ENCODE peak calls at places on chromosome 13, in four cellular contexts. M, O, H and F are unnamed samples.
A peak's percentile ranks its signal among the peaks of the same experiment; 100 is the strongest.

GRCh38 chr13:42101821-42102580 is 53.6 kb downstream of the DGKH start:
- DNase-seq in H (no peak), M (no peak), O (no peak), F (no peak)

GRCh38 chr13:110528371-110528770 is 33.2 kb downstream of the RAB20 start:
- DNase-seq in O (peak; percentile 55), M (no peak), H (no peak), F (peak; percentile 57)

GRCh38 chr13:79246575-79246949 is 159.5 kb downstream of the RBM26 start:
- DNase-seq in H (no peak), O (no peak), M (no peak), F (no peak)

GRCh38 chr13:113904411-113904810 is 40.5 kb upstream of the GAS6 start:
- DNase-seq in H (no peak), M (peak; percentile 75), O (peak; percentile 46), F (peak; percentile 72)

GRCh38 chr13:110944121-110944967 is 29.5 kb upstream of the ANKRD10 start:
- DNase-seq in H (no peak), M (peak; percentile 72), O (peak; percentile 49), F (peak; percentile 72)

GRCh38 chr13:44092053-44092452 is 212.3 kb downstream of the LACC1 start:
- DNase-seq in M (no peak), O (no peak), H (no peak), F (no peak)

GRCh38 chr13:96492758-96493157 is 402.9 kb downstream of the HS6ST3 start:
- DNase-seq in O (no peak), M (no peak), H (no peak), F (no peak)

GRCh38 chr13:46521921-46522691 is 30.9 kb upstream of the LRCH1 start:
- DNase-seq in M (no peak), O (no peak), H (no peak), F (no peak)

GRCh38 chr13:113547248-113547971 is 37.1 kb upstream of the TFDP1 start:
- DNase-seq in O (peak; percentile 17), H (no peak), M (no peak), F (no peak)

GRCh38 chr13:76769238-76769859 is 116.9 kb downstream of the KCTD12 start:
- DNase-seq in M (no peak), O (no peak), H (no peak), F (no peak)

GRCh38 chr13:77056382-77056781 is 29.4 kb upstream of the FBXL3 start:
- DNase-seq in M (no peak), H (no peak), O (no peak), F (no peak)

GRCh38 chr13:45242070-45242469 is 41.2 kb upstream of the KCTD4 start:
- DNase-seq in H (no peak), M (no peak), O (no peak), F (no peak)

GRCh38 chr13:52926971-52927370 is 78.5 kb upstream of the PCDH8 start:
- DNase-seq in H (no peak), O (no peak), M (no peak), F (no peak)

GRCh38 chr13:39452834-39453233 is 150.2 kb downstream of the LHFPL6 start:
- DNase-seq in O (no peak), H (no peak), M (no peak), F (no peak)

GRCh38 chr13:45340422-45341033 is 455 bp downstream of the TPT1 start:
- DNase-seq in H (peak; percentile 67), M (peak; percentile 94), O (peak; percentile 95), F (peak; percentile 95)

GRCh38 chr13:87147076-87147475 is 524.1 kb upstream of the SLITRK5 start:
- DNase-seq in M (no peak), O (no peak), H (no peak), F (no peak)

GRCh38 chr13:89930861-89931260 is 1416.6 kb upstream of the MIR17HG start:
- DNase-seq in M (no peak), H (no peak), O (no peak), F (peak; percentile 41)

GRCh38 chr13:114285166-114285808 is 3.9 kb downstream of the UPF3A start:
- DNase-seq in M (no peak), H (no peak), O (no peak), F (no peak)

GRCh38 chr13:100378533-100378932 is 210.1 kb downstream of the GGACT start:
- DNase-seq in H (no peak), O (no peak), M (no peak), F (no peak)

GRCh38 chr13:46575843-46576242 is 22.9 kb downstream of the LRCH1 start:
- DNase-seq in H (no peak), O (peak; percentile 38), M (peak; percentile 41), F (no peak)

GRCh38 chr13:31072041-31072440 is 89.7 kb downstream of the HSPH1 start:
- DNase-seq in O (no peak), M (no peak), H (no peak), F (no peak)

GRCh38 chr13:111610077-111610476 is 289.6 kb downstream of the TEX29 start:
- DNase-seq in M (no peak), O (no peak), H (no peak), F (no peak)

GRCh38 chr13:23350009-23350408 is 83.5 kb downstream of the SACS start:
- DNase-seq in H (no peak), M (no peak), O (no peak), F (peak; percentile 51)

GRCh38 chr13:84417426-84417825 is 535.2 kb upstream of the SLITRK1 start:
- DNase-seq in M (no peak), H (no peak), O (no peak), F (no peak)

GRCh38 chr13:91308299-91308698 is 39.2 kb upstream of the MIR17HG start:
- DNase-seq in H (no peak), M (peak; percentile 31), O (no peak), F (no peak)

GRCh38 chr13:23551213-23552008 is 18.8 kb upstream of the TNFRSF19 start:
- DNase-seq in M (peak; percentile 38), O (no peak), H (no peak), F (no peak)

GRCh38 chr13:77034883-77035282 is 7.9 kb upstream of the FBXL3 start:
- DNase-seq in M (no peak), H (no peak), O (no peak), F (no peak)

GRCh38 chr13:72453161-72453560 is 274.3 kb downstream of the MZT1 start:
- DNase-seq in O (no peak), H (no peak), M (no peak), F (no peak)

GRCh38 chr13:60689076-60689475 is 292.1 kb downstream of the TDRD3 start:
- DNase-seq in O (no peak), M (no peak), H (no peak), F (no peak)

GRCh38 chr13:61695147-61695546 is 279.5 kb upstream of the PCDH20 start:
- DNase-seq in H (no peak), M (no peak), O (no peak), F (no peak)

GRCh38 chr13:21638319-21639282 is 32.3 kb upstream of the FGF9 start:
- DNase-seq in M (no peak), H (no peak), O (peak; percentile 61), F (peak; percentile 56)

GRCh38 chr13:62629618-62630017 is 1214.0 kb upstream of the PCDH20 start:
- DNase-seq in H (no peak), M (no peak), O (no peak), F (peak; percentile 20)

GRCh38 chr13:25678398-25678797 is 306.6 kb downstream of the ATP8A2 start:
- DNase-seq in M (no peak), O (no peak), H (no peak), F (no peak)

GRCh38 chr13:40343550-40344269 is 322.7 kb downstream of the FOXO1 start:
- DNase-seq in H (no peak), M (no peak), O (no peak), F (no peak)

DNA sequence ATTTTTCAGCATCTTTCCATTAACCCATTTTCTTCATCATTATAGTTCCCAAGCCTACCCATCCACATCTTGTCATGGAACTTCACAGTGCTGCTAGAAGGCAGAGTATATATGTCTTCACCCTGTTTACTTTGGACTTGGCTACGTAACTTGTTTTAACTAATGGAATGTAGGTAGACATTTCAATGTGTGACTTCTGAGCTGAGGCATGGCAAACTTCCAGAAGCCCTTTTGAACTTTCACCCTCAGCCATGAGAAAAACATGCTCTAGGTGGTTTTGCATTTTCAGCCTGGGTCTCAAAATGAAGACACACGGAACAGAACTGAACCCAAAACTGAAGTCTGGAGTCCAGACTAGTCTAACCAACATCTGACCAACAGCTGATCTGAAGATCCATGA is 3.2 kb downstream of the TEX30 start:
- DNase-seq in O (no peak), H (no peak), M (no peak), F (peak; percentile 24)
- H3K27ac ChIP-seq in O (no peak overlapping the region), H (no peak overlapping the region), M (no peak overlapping the region), F (no peak overlapping the region)

GRCh38 chr13:35953537-35954206 is 177.5 kb downstream of the DCLK1 start:
- DNase-seq in H (peak; percentile 59), M (peak; percentile 86), O (peak; percentile 59), F (peak; percentile 90)
- H3K27ac ChIP-seq in H (peak overlapping the region; percentile 46), M (no peak overlapping the region), O (no peak overlapping the region), F (peak overlapping the region; percentile 1)

GRCh38 chr13:64672751-64673150 is 2557.4 kb downstream of the PCDH9 start:
- DNase-seq in H (no peak), O (no peak), M (no peak), F (no peak)

GRCh38 chr13:64680739-64681138 is 2549.4 kb downstream of the PCDH9 start:
- DNase-seq in H (no peak), M (no peak), O (no peak), F (no peak)

GRCh38 chr13:64675256-64675892 is 2554.8 kb downstream of the PCDH9 start:
- DNase-seq in M (no peak), O (no peak), H (no peak), F (peak; percentile 13)
- H3K27ac ChIP-seq in M (no peak overlapping the region), O (no peak overlapping the region), H (no peak overlapping the region), F (peak overlapping the region; percentile 58)

GRCh38 chr13:94708031-94708571 is 4.2 kb downstream of the SOX21 start:
- DNase-seq in O (no peak), M (peak; percentile 95), H (peak; percentile 10), F (no peak)
- H3K27ac ChIP-seq in O (no peak overlapping the region), M (peak overlapping the region; percentile 100), H (peak overlapping the region; percentile 77), F (no peak overlapping the region)